ENCODE peak calls at places on chromosome 15, in eight cellular contexts. Y, G, V, L, T, K, O and U are unnamed samples.

GRCh38 chr15:69080203-69080957 is 65.9 kb downstream of the NOX5 start:
- DNase-seq in L (no peak), V (no peak), Y (no peak), O (no peak), K (no peak), G (no peak), T (no peak), U (no peak)

GRCh38 chr15:43948691-43949325 is 122.0 kb downstream of the WDR76 start:
- DNase-seq in K (no peak), V (no peak), T (no peak), G (no peak), Y (no peak), L (no peak), O (no peak), U (no peak)

GRCh38 chr15:98226578-98226977 is 266.1 kb downstream of the ARRDC4 start:
- DNase-seq in K (no peak), T (no peak), Y (no peak), G (no peak), V (no peak), O (no peak), L (no peak), U (no peak)

GRCh38 chr15:28094732-28095521 is 4.2 kb downstream of the OCA2 start:
- DNase-seq in L (no peak), T (peak; percentile 16), V (no peak), K (no peak), G (no peak), O (no peak), Y (no peak), U (no peak)

GRCh38 chr15:23372284-23372683 is 17.7 kb downstream of the GOLGA8S start:
- DNase-seq in O (no peak), V (no peak), Y (no peak), K (no peak), L (no peak), T (no peak), G (no peak), U (no peak)

GRCh38 chr15:59116141-59116540 is 11.2 kb downstream of the CCNB2 start:
- DNase-seq in Y (no peak), L (no peak), T (no peak), K (no peak), O (no peak), V (no peak), G (no peak), U (no peak)

GRCh38 chr15:65836665-65837064 is 32.6 kb upstream of the RAB11A start:
- DNase-seq in G (no peak), Y (no peak), T (no peak), K (no peak), V (no peak), L (no peak), O (no peak), U (no peak)

GRCh38 chr15:78691167-78691872 is 50.3 kb upstream of the CHRNB4 start:
- DNase-seq in V (no peak), L (no peak), Y (no peak), O (no peak), K (no peak), T (no peak), G (no peak), U (no peak)

GRCh38 chr15:77818484-77819270 is 186.0 kb upstream of the LINGO1 start:
- DNase-seq in V (no peak), K (no peak), L (no peak), G (no peak), Y (no peak), T (no peak), O (no peak), U (no peak)

GRCh38 chr15:96359772-96360498 is 29.4 kb downstream of the NR2F2 start:
- DNase-seq in K (peak; percentile 77), G (no peak), T (no peak), Y (no peak), V (no peak), L (no peak), O (no peak), U (no peak)

GRCh38 chr15:62454567-62455172 is 289.6 kb upstream of the C2CD4B start:
- DNase-seq in L (no peak), O (no peak), T (no peak), Y (no peak), G (peak; percentile 37), K (no peak), V (no peak), U (no peak)

GRCh38 chr15:30073915-30074314 is 8.8 kb upstream of the GOLGA8J start:
- DNase-seq in G (no peak), K (no peak), T (no peak), Y (no peak), L (no peak), O (no peak), V (no peak), U (no peak)

GRCh38 chr15:23422946-23423708 is 23.9 kb downstream of the GOLGA6L2 start:
- DNase-seq in Y (no peak), G (no peak), T (no peak), V (no peak), L (no peak), K (peak; percentile 12), O (no peak), U (no peak)

GRCh38 chr15:43912208-43912607 is 85.4 kb downstream of the WDR76 start:
- DNase-seq in G (no peak), K (no peak), T (no peak), V (no peak), L (no peak), Y (no peak), O (no peak), U (no peak)

GRCh38 chr15:31272558-31273257 is 53.9 kb upstream of the KLF13 start:
- DNase-seq in Y (no peak), T (no peak), L (no peak), O (no peak), G (no peak), V (no peak), K (no peak), U (no peak)

GRCh38 chr15:64096486-64097431 is 977 bp downstream of the SNX1 start:
- DNase-seq in T (no peak), G (peak; percentile 16), O (no peak), V (peak; percentile 29), Y (no peak), L (no peak), K (peak; percentile 55), U (no peak)

GRCh38 chr15:95290376-95290973 is 1040.0 kb upstream of the NR2F2 start:
- DNase-seq in T (no peak), G (peak; percentile 32), L (no peak), K (no peak), O (no peak), V (no peak), Y (no peak), U (no peak)

GRCh38 chr15:84878504-84878903 is 6.0 kb upstream of the SLC28A1 start:
- DNase-seq in V (peak; percentile 77), G (peak; percentile 28), O (peak; percentile 55), T (peak; percentile 37), K (peak; percentile 49), L (peak; percentile 56), Y (peak; percentile 9), U (peak; percentile 48)

GRCh38 chr15:92780816-92781215 is 119.3 kb upstream of the CHD2 start:
- DNase-seq in L (no peak), Y (no peak), G (no peak), V (no peak), O (no peak), K (no peak), T (no peak), U (no peak)

GRCh38 chr15:95375281-95375680 is 955.2 kb upstream of the NR2F2 start:
- DNase-seq in Y (no peak), K (no peak), L (no peak), V (no peak), T (no peak), G (no peak), O (no peak), U (no peak)

GRCh38 chr15:47663106-47663505 is 54.2 kb upstream of the SEMA6D start:
- DNase-seq in Y (no peak), O (no peak), T (no peak), K (no peak), V (no peak), L (no peak), G (no peak), U (no peak)